ENCODE peak calls at places on chromosome 3, in ten cellular contexts. Q is WERI-Rb-1, Z is ACHN, F is neural crest cell, L is endodermal cell, E is RPMI8226, V is germinal center, B is T-cell, U is NCI-H1092 treated with DMSO at 0.1 percent for 48 hours, P is NCI-H524. D is an unnamed sample.

GRCh38 chr3:13547591-13548371 is 1.1 kb upstream of the FBLN2 start:
- DNase-seq in Z (no peak), V (no peak), B (no peak), E (no peak), P (no peak), F (no peak), U (no peak), Q (no peak), L (peak; percentile 87), D (no peak)

GRCh38 chr3:72694398-72694797 is 153.8 kb downstream of the SHQ1 start:
- DNase-seq in L (peak; percentile 54), F (no peak), E (no peak), B (no peak), Z (no peak), P (no peak), U (no peak), V (no peak), Q (no peak), D (no peak)

GRCh38 chr3:149251186-149251585 is 29.6 kb upstream of the CP start:
- DNase-seq in P (no peak), V (no peak), F (no peak), U (no peak), E (no peak), Z (no peak), B (no peak), Q (no peak), L (no peak), D (no peak)

GRCh38 chr3:172466553-172467130 is 18.4 kb upstream of the GHSR start:
- DNase-seq in Z (no peak), U (no peak), F (no peak), L (no peak), B (no peak), P (no peak), V (no peak), Q (no peak), E (no peak), D (no peak)

GRCh38 chr3:23748398-23749110 is 57.2 kb upstream of the UBE2E1 start:
- DNase-seq in U (no peak), B (no peak), P (peak; percentile 12), Z (no peak), F (no peak), L (no peak), Q (no peak), V (no peak), E (no peak), D (peak; percentile 58)

GRCh38 chr3:58613236-58614132 is 36.3 kb upstream of the FAM107A start:
- DNase-seq in U (no peak), B (no peak), F (no peak), E (no peak), Q (no peak), V (no peak), Z (no peak), P (no peak), L (no peak), D (no peak)

GRCh38 chr3:13687409-13687989 is 138.6 kb downstream of the FBLN2 start:
- DNase-seq in E (no peak), Z (no peak), L (no peak), F (no peak), B (no peak), Q (no peak), V (no peak), P (peak; percentile 86), U (no peak), D (no peak)

GRCh38 chr3:59286791-59287531 is 237.1 kb upstream of the CFAP20DC start:
- DNase-seq in Z (no peak), U (no peak), L (no peak), F (no peak), B (no peak), P (peak; percentile 5), E (no peak), Q (no peak), V (no peak), D (no peak)

GRCh38 chr3:141367038-141367730 is 1.1 kb upstream of the ZBTB38 start:
- DNase-seq in U (no peak), Z (peak; percentile 96), Q (no peak), V (no peak), P (no peak), F (no peak), E (peak; percentile 88), B (no peak), L (no peak), D (no peak)

GRCh38 chr3:30699927-30700326 is 93.5 kb downstream of the TGFBR2 start:
- DNase-seq in L (no peak), E (no peak), P (no peak), Z (no peak), F (no peak), V (no peak), U (no peak), B (no peak), Q (no peak), D (no peak)

GRCh38 chr3:115602194-115602593 is 21.1 kb upstream of the GAP43 start:
- DNase-seq in B (no peak), P (peak; percentile 15), Q (no peak), F (no peak), Z (no peak), V (no peak), L (no peak), U (no peak), E (no peak), D (no peak)

GRCh38 chr3:194203482-194204035 is 67.6 kb downstream of the HES1 start:
- DNase-seq in Q (no peak), Z (no peak), U (no peak), B (no peak), L (peak; percentile 59), V (peak; percentile 25), F (no peak), E (no peak), P (no peak), D (no peak)

GRCh38 chr3:7707192-7707591 is 794.4 kb upstream of the LMCD1 start:
- DNase-seq in Z (no peak), P (no peak), V (no peak), L (no peak), U (no peak), E (no peak), Q (no peak), F (no peak), B (no peak), D (no peak)

GRCh38 chr3:188664795-188665194 is 507.0 kb upstream of the TPRG1 start:
- DNase-seq in P (peak; percentile 38), Q (peak; percentile 17), U (no peak), V (peak; percentile 11), B (no peak), E (no peak), Z (peak; percentile 33), L (no peak), F (no peak), D (no peak)

GRCh38 chr3:155912574-155913190 is 42.2 kb downstream of the GMPS start:
- DNase-seq in F (no peak), U (no peak), Z (no peak), Q (no peak), P (no peak), L (no peak), V (no peak), E (no peak), B (no peak), D (no peak)

GRCh38 chr3:50523170-50523865 is 19.9 kb upstream of the CACNA2D2 start:
- DNase-seq in F (no peak), Z (peak; percentile 6), V (no peak), Q (peak; percentile 95), L (peak; percentile 38), U (no peak), E (no peak), B (no peak), P (peak; percentile 83), D (no peak)

GRCh38 chr3:171788546-171789351 is 21.5 kb downstream of the PLD1 start:
- DNase-seq in E (no peak), Z (no peak), V (no peak), F (no peak), L (no peak), P (peak; percentile 12), U (no peak), Q (no peak), B (no peak), D (no peak)

GRCh38 chr3:194072097-194072428 is 63.9 kb upstream of the HES1 start:
- DNase-seq in E (no peak), B (no peak), P (no peak), L (no peak), Q (no peak), F (no peak), V (no peak), U (no peak), Z (no peak), D (no peak)

GRCh38 chr3:69367586-69367985 is 18.3 kb downstream of the FRMD4B start:
- DNase-seq in L (no peak), E (no peak), P (no peak), V (no peak), U (no peak), F (no peak), Q (no peak), Z (no peak), B (no peak), D (no peak)

GRCh38 chr3:124700880-124701684 is 29.2 kb upstream of the UMPS start:
- DNase-seq in L (peak; percentile 67), B (no peak), V (no peak), F (no peak), E (no peak), Q (peak; percentile 73), U (no peak), Z (no peak), P (no peak), D (no peak)

GRCh38 chr3:72259755-72260589 is 475.0 kb upstream of the PROK2 start:
- DNase-seq in E (no peak), L (peak; percentile 50), Z (no peak), V (no peak), B (no peak), Q (no peak), P (peak; percentile 21), U (no peak), F (no peak), D (no peak)

GRCh38 chr3:60935709-60936108 is 315.5 kb downstream of the FHIT start:
- DNase-seq in U (no peak), Q (no peak), E (no peak), V (no peak), P (no peak), L (no peak), F (no peak), Z (peak; percentile 52), B (no peak), D (no peak)

GRCh38 chr3:82163907-82164520 is 402.6 kb upstream of the GBE1 start:
- DNase-seq in E (peak; percentile 10), Z (peak; percentile 43), B (no peak), P (peak; percentile 16), V (no peak), U (no peak), Q (no peak), F (no peak), L (no peak), D (no peak)

GRCh38 chr3:130950641-130951040 is 56.8 kb downstream of the ATP2C1 start:
- DNase-seq in E (no peak), B (no peak), V (no peak), P (no peak), Z (no peak), Q (no peak), F (no peak), L (no peak), U (no peak), D (no peak)

GRCh38 chr3:188567478-188568195 is 413.7 kb downstream of the LPP start:
- DNase-seq in B (no peak), V (no peak), Z (no peak), U (no peak), F (no peak), E (no peak), Q (no peak), L (no peak), P (no peak), D (no peak)

GRCh38 chr3:57974796-57975388 is 33.3 kb upstream of the FLNB start:
- DNase-seq in P (no peak), Q (no peak), E (no peak), Z (peak; percentile 95), U (no peak), B (no peak), L (peak; percentile 71), F (no peak), V (no peak), D (no peak)

GRCh38 chr3:189734061-189734460 is 102.9 kb downstream of the TP63 start:
- DNase-seq in B (no peak), V (no peak), L (no peak), U (no peak), F (no peak), Q (no peak), E (no peak), P (no peak), Z (no peak), D (no peak)

GRCh38 chr3:69998759-69999158 is 774 bp upstream of the SAMMSON start:
- DNase-seq in E (no peak), L (no peak), F (no peak), P (no peak), V (no peak), Z (peak; percentile 1), U (no peak), B (no peak), Q (no peak), D (no peak)